ENCODE peak calls at places on chromosomes 1 and 21, in four cellular contexts. Y, X, P and R are unnamed samples.
A peak's percentile ranks its signal among the peaks of the same experiment; 100 is the strongest.

GRCh38 chr1:90443340-90443739 is 273.8 kb downstream of the BARHL2 start:
- DNase-seq in Y (no peak), X (no peak), P (no peak), R (no peak)

GRCh38 chr21:45790427-45790826 is 146.9 kb downstream of the PCBP3 start:
- DNase-seq in Y (no peak), X (no peak), P (no peak), R (no peak)

GRCh38 chr21:46600305-46600704 is 4.6 kb downstream of the S100B start:
- DNase-seq in Y (no peak), X (no peak), P (no peak), R (no peak)

GRCh38 chr1:89464008-89464407 is 60.6 kb upstream of the LRRC8B start:
- DNase-seq in Y (no peak), X (no peak), P (no peak), R (no peak)

GRCh38 chr1:11525151-11525505 is 46.2 kb downstream of the DISP3 start:
- DNase-seq in Y (no peak), X (no peak), P (no peak), R (no peak)

GRCh38 chr1:210505601-210506564 is 177.2 kb downstream of the HHAT start:
- DNase-seq in Y (no peak), X (no peak), P (no peak), R (no peak)

GRCh38 chr1:73803380-73803779 is 394.6 kb downstream of the LRRIQ3 start:
- DNase-seq in Y (no peak), X (no peak), P (no peak), R (no peak)

GRCh38 chr21:38524168-38525153 is 26.2 kb upstream of the ERG start:
- DNase-seq in Y (no peak), X (no peak), P (no peak), R (no peak)

GRCh38 chr21:28639742-28640141 is 352.9 kb downstream of the LTN1 start:
- DNase-seq in Y (no peak), X (no peak), P (peak; percentile 52), R (peak; percentile 83)

GRCh38 chr1:165257969-165258459 is 98.5 kb downstream of the LMX1A start:
- DNase-seq in Y (peak; percentile 9), X (peak; percentile 14), P (peak; percentile 38), R (peak; percentile 72)

GRCh38 chr1:161177112-161177935 is at the start of gene B4GALT3:
- DNase-seq in Y (peak; percentile 43), X (no peak), P (peak; percentile 86), R (peak; percentile 62)
- TF ChIP-seq CTCF in Y (no peak), X (no peak), P (no peak), R (no peak)

GRCh38 chr1:155319536-155319935 is 1.2 kb upstream of the RUSC1 start:
- DNase-seq in Y (no peak), X (no peak), P (no peak), R (no peak)

GRCh38 chr1:155320252-155320651 is 442 bp upstream of the RUSC1 start:
- DNase-seq in Y (no peak), X (no peak), P (no peak), R (no peak)

GRCh38 chr1:155322571-155322952 is 1.9 kb downstream of the RUSC1 start:
- DNase-seq in Y (no peak), X (no peak), P (peak; percentile 33), R (peak; percentile 39)

GRCh38 chr1:155321577-155322497 is 1.1 kb downstream of the RUSC1 start:
- DNase-seq in Y (no peak), X (no peak), P (no peak), R (no peak)

GRCh38 chr1:155320661-155321576 is at the start of gene RUSC1:
- DNase-seq in Y (peak; percentile 34), X (no peak), P (peak; percentile 58), R (peak; percentile 56)
- H3K4me3 ChIP-seq in Y (peak within 1 kb of the TSS; percentile 80), X (peak within 1 kb of the TSS; percentile 98), P (peak within 1 kb of the TSS; percentile 68), R (peak within 1 kb of the TSS; percentile 93)

GRCh38 chr1:56322211-56322610 is 257.2 kb downstream of the PLPP3 start:
- DNase-seq in Y (no peak), X (no peak), P (no peak), R (no peak)
- TF ChIP-seq CTCF in Y (no peak), X (no peak), P (no peak), R (no peak)

GRCh38 chr1:39328722-39329121 is 124.2 kb downstream of the MACF1 start:
- DNase-seq in Y (no peak), X (no peak), P (no peak), R (no peak)
- H3K4me3 ChIP-seq in Y (peak overlapping the region; percentile 61), X (no peak overlapping the region), P (no peak overlapping the region), R (no peak overlapping the region)